ENCODE peak calls at places on chromosomes 4 and X, in nine cellular contexts. N, G, Q, L, W, R, J, Y and Z are unnamed samples.

GRCh38 chr4:1039493-1040343 is 28.3 kb downstream of the FGFRL1 start:
- DNase-seq in R (peak), L (peak), G (peak), Y (no peak), Q (peak), N (peak), W (no peak), J (no peak), Z (peak)

GRCh38 chr4:44861756-44862155 is 135.4 kb upstream of the GNPDA2 start:
- DNase-seq in Y (no peak), R (no peak), N (no peak), G (peak), L (no peak), W (no peak), Q (no peak), J (no peak), Z (no peak)

GRCh38 chr4:56786955-56787354 is 34.5 kb downstream of the SPINK2 start:
- DNase-seq in W (no peak), Q (peak), Y (no peak), N (peak), L (peak), J (no peak), R (peak), G (peak), Z (peak)

GRCh38 chr4:136442447-136442846 is 1089.8 kb downstream of the PCDH18 start:
- DNase-seq in N (no peak), G (no peak), W (no peak), R (no peak), J (no peak), Y (no peak), Q (no peak), L (no peak), Z (no peak)

GRCh38 chrX:24341795-24342194 is 18.6 kb upstream of the SUPT20HL1 start:
- DNase-seq in W (no peak), J (peak), Q (no peak), R (peak), N (peak), Y (no peak), G (peak), L (no peak), Z (no peak)

GRCh38 chr4:114364857-114365256 is 233.8 kb upstream of the UGT8 start:
- DNase-seq in R (peak), Q (peak), Y (no peak), L (no peak), N (peak), G (peak), J (peak), W (no peak), Z (no peak)

GRCh38 chr4:138890921-138891570 is 124.5 kb upstream of the NOCT start:
- DNase-seq in W (no peak), Y (no peak), Q (no peak), L (no peak), N (no peak), J (no peak), G (no peak), R (no peak), Z (no peak)

GRCh38 chr4:127203561-127204260 is 429.0 kb upstream of the INTU start:
- DNase-seq in Y (no peak), N (peak), L (no peak), W (no peak), J (peak), R (peak), Q (peak), G (peak), Z (no peak)

GRCh38 chr4:169159614-169160013 is 111.1 kb downstream of the SH3RF1 start:
- DNase-seq in Y (no peak), G (peak), J (peak), Q (peak), W (no peak), R (peak), N (peak), L (no peak), Z (no peak)

GRCh38 chr4:148442830-148443549 is 776 bp upstream of the NR3C2 start:
- DNase-seq in R (no peak), G (no peak), Y (no peak), J (no peak), N (peak), Q (peak), L (peak), W (peak), Z (no peak)

GRCh38 chr4:101033986-101034385 is 313.3 kb downstream of the PPP3CA start:
- DNase-seq in Q (no peak), N (no peak), J (no peak), R (no peak), W (no peak), G (no peak), Y (no peak), L (no peak), Z (no peak)

GRCh38 chr4:69878250-69878649 is 18.3 kb upstream of the SULT1E1 start:
- DNase-seq in Y (no peak), G (peak), J (no peak), Q (no peak), W (no peak), L (no peak), N (no peak), R (no peak), Z (no peak)

GRCh38 chr4:24980064-24980690 is 50.6 kb downstream of the LGI2 start:
- DNase-seq in Q (peak), L (peak), W (peak), R (peak), N (peak), G (peak), J (peak), Y (no peak), Z (peak)

GRCh38 chrX:102018208-102018607 is 86.4 kb upstream of the ZMAT1 start:
- DNase-seq in R (no peak), L (no peak), G (no peak), Q (no peak), W (no peak), Y (no peak), J (no peak), N (no peak), Z (no peak)

GRCh38 chr4:30863031-30863430 is 142.9 kb downstream of the PCDH7 start:
- DNase-seq in N (peak), Y (no peak), G (peak), W (no peak), R (peak), J (no peak), Q (peak), L (no peak), Z (no peak)

GRCh38 chr4:177667687-177668086 is 225.4 kb upstream of the AGA start:
- DNase-seq in N (no peak), W (no peak), Q (no peak), J (no peak), Y (no peak), G (no peak), L (no peak), R (no peak), Z (no peak)

GRCh38 chrX:19225906-19226305 is 103.6 kb upstream of the ADGRG2 start:
- DNase-seq in G (peak), W (no peak), J (no peak), Q (peak), Y (no peak), L (no peak), N (peak), R (peak), Z (peak)

GRCh38 chrX:72105436-72105835 is 26.3 kb downstream of the RTL5 start:
- DNase-seq in J (no peak), R (no peak), G (no peak), W (no peak), L (no peak), Y (no peak), Q (no peak), N (no peak), Z (no peak)

GRCh38 chrX:103397707-103398106 is 21.4 kb downstream of the BEX3 start:
- DNase-seq in L (no peak), Y (no peak), G (no peak), R (no peak), J (no peak), W (no peak), Q (no peak), N (no peak), Z (no peak)

GRCh38 chrX:14758029-14758491 is 114.8 kb downstream of the FANCB start:
- DNase-seq in R (no peak), G (no peak), Y (no peak), N (no peak), L (no peak), J (no peak), W (no peak), Q (no peak), Z (no peak)

GRCh38 chr4:129246850-129247542 is 151.0 kb downstream of the C4orf33 start:
- DNase-seq in R (no peak), Q (no peak), N (no peak), J (no peak), W (no peak), G (no peak), L (no peak), Y (no peak), Z (peak)

GRCh38 chrX:128800138-128800537 is 723.2 kb downstream of the SMARCA1 start:
- DNase-seq in Y (no peak), N (no peak), Q (no peak), J (no peak), G (no peak), L (no peak), W (no peak), R (no peak), Z (no peak)

GRCh38 chr4:14092741-14093140 is 465.2 kb upstream of the BOD1L1 start:
- DNase-seq in W (no peak), Q (no peak), J (no peak), L (no peak), R (no peak), G (no peak), N (no peak), Y (no peak), Z (no peak)

GRCh38 chr4:163048447-163048846 is 118.2 kb downstream of the NAF1 start:
- DNase-seq in W (no peak), L (no peak), Q (peak), G (peak), Y (no peak), R (peak), J (no peak), N (peak), Z (peak)

GRCh38 chrX:29662759-29663503 is 552.4 kb upstream of the MAGEB2 start:
- DNase-seq in J (peak), G (peak), N (peak), Q (peak), L (no peak), R (peak), Y (no peak), W (no peak), Z (peak)

GRCh38 chr4:128512767-128513322 is 225.2 kb upstream of the PGRMC2 start:
- DNase-seq in W (no peak), R (no peak), Q (peak), N (peak), L (no peak), G (peak), Y (no peak), J (no peak), Z (no peak)

GRCh38 chr4:127788517-127788916 is 6.4 kb downstream of the HSPA4L start:
- DNase-seq in R (no peak), L (no peak), G (peak), W (no peak), J (no peak), Q (no peak), Y (no peak), N (peak), Z (no peak)

GRCh38 chr4:117626664-117627063 is 407.6 kb upstream of the NDST3 start:
- DNase-seq in L (no peak), G (no peak), W (no peak), N (no peak), J (no peak), R (no peak), Y (no peak), Q (no peak), Z (no peak)

GRCh38 chrX:49073641-49074575 is at the start of gene PRAF2:
- DNase-seq in G (peak), W (peak), Y (peak), L (peak), Q (peak), R (peak), N (peak), J (peak), Z (peak)

GRCh38 chrX:122857734-122858133 is 326.3 kb upstream of the GRIA3 start:
- DNase-seq in R (no peak), G (no peak), L (no peak), N (no peak), W (no peak), Y (no peak), J (no peak), Q (no peak), Z (no peak)

GRCh38 chr4:164461901-164462300 is 292.0 kb upstream of the SMIM31 start:
- DNase-seq in R (no peak), L (no peak), G (no peak), N (no peak), Y (no peak), J (no peak), Q (no peak), W (no peak), Z (peak)

DNA sequence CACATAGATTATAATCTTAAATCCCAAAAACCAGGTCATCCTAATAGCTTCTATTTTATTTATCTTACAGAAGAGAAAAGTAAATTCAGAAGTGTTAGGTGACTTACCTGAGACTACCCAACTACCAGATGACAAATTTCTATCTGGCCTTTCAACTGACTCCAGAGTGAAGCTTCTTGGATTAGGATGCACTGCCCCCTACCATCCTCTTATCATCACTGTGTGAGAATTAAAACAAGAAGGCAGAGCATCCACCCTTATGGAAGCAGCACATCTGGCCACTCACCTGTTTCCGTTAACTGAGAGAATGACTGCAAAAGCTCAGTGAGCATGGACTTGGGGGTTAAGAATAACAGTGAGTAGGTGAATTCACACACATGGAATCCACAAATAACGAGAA is 502.6 kb upstream of the TECRL start:
- DNase-seq in J (no peak), R (no peak), Y (no peak), G (no peak), L (no peak), W (no peak), Q (no peak), N (no peak), Z (no peak)
- TF ChIP-seq CTCF in J (no peak), R (no peak), Y (no peak), G (no peak), L (no peak), W (no peak), Q (no peak), N (no peak), Z (no peak)

GRCh38 chrX:39985551-39985950 is 112.2 kb downstream of the BCOR start:
- DNase-seq in G (no peak), R (no peak), W (no peak), N (no peak), J (no peak), Y (no peak), L (no peak), Q (no peak), Z (no peak)

GRCh38 chrX:39985116-39985515 is 112.6 kb downstream of the BCOR start:
- DNase-seq in W (no peak), J (no peak), G (no peak), R (no peak), Q (no peak), N (no peak), Y (no peak), L (no peak), Z (no peak)

GRCh38 chrX:39982927-39983326 is 114.8 kb downstream of the BCOR start:
- DNase-seq in Y (no peak), R (no peak), G (no peak), Q (no peak), N (no peak), W (no peak), J (no peak), L (no peak), Z (no peak)

GRCh38 chrX:39983715-39984114 is 114.0 kb downstream of the BCOR start:
- DNase-seq in Y (no peak), J (no peak), W (no peak), Q (peak), R (peak), G (peak), L (no peak), N (no peak), Z (no peak)

DNA sequence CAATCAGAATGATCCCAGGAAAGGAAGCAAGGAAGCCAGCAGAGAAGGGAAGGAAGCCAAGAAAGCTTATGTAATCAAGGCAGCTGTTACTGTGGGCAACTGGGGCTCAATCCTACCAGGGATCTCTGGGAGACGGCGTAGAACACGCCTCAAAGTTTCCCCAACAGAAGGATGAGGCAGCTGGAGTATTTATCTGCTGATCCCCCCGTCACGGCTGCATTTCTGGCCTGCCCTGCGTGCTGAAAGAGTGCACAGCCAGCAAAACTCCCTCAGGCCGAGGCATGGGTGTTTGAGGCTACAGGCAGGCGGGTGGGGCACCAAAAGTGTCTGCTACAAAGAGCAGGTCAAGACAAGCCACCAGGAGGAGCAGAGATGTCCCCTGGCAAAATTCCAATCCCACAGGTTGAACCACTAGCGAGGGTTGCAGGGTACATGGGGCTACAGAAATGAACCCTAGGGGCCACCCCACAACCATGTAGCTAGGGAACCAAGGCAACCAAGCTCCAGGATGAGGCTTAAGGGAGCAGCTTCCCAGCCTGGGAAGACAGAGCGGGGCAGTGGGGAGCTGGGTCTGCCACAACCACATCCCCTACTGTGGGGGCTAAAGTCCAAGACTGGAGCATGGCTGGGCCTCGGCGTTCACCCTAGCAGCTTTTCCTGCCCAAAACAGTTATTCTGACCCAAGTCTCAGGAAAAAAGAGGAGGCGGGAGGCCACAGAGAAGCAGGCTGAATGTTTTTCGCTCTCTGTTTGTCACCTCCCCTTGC is 113.4 kb downstream of the BCOR start:
- DNase-seq in Y (no peak), N (peak), G (peak), W (no peak), J (no peak), R (peak), L (no peak), Q (peak), Z (peak)
- TF ChIP-seq CTCF in Y (no peak), N (no peak), G (no peak), W (no peak), J (no peak), R (no peak), L (no peak), Q (no peak), Z (no peak)

DNA sequence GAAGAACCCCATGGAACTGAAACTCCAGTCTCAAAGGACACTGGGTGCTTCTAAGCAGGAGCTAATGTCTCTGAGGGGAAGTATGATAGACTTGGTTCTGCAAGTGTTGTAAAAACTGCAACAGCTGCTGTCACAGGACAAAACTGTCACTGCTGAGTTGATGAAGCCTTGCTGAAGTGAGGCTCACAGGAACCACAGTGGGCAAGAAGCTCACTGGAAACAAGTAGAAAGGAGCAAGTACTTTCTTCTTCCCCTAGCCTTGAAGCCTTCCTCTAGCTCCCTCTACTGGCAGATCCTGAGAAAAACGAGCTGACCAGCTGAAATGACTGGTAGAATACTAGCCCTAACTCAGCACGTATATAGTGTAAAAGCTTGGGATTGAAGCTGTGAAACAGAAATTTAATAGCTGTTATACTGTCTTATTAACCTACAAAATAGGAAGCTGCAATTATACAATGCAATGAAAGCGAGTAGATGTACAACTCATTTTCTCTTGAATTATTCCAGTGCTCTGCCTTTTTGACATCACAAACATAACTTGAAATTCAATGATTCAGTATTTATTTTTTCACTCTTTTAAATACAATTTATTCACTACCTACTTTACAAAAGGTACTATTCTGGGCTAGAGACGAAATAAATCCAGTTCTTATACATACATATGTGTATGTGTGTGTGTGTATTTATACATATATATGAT is 91.4 kb downstream of the GABRB1 start:
- DNase-seq in L (no peak), Y (no peak), N (peak), Q (peak), W (peak), R (peak), G (peak), J (no peak), Z (peak)
- TF ChIP-seq CTCF in L (peak), Y (peak), N (peak), Q (peak), W (no peak), R (peak), G (peak), J (peak), Z (peak)

GRCh38 chr4:60020389-60020788 is 1179.7 kb upstream of the ADGRL3 start:
- DNase-seq in G (no peak), W (no peak), Q (no peak), R (no peak), Y (no peak), L (no peak), J (no peak), N (no peak), Z (no peak)

GRCh38 chr4:60013458-60013857 is 1186.7 kb upstream of the ADGRL3 start:
- DNase-seq in G (no peak), J (no peak), W (no peak), Y (no peak), L (no peak), N (no peak), R (no peak), Q (no peak), Z (no peak)

GRCh38 chr4:60019946-60020345 is 1180.2 kb upstream of the ADGRL3 start:
- DNase-seq in J (no peak), G (no peak), Q (no peak), L (no peak), W (no peak), Y (no peak), N (no peak), R (no peak), Z (no peak)

DNA sequence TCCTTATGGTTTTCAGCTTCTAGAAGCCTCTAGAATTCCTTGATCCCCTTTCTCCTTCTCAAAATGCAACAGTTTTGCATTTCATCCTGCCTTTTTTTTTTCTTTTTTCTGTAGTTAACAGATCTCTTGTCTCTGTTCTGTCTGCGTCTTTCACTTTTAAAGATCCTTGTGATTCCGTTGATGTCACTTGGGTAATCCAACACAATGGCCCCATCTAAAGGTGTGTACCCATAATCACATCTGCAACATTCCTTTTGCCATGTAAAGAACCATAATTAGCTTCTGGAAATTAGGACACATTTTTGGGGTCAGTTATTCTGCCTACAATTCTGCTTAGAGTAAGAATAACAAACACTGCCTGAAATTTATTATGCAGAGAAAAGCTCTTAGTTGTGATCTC is 1180.9 kb upstream of the ADGRL3 start:
- DNase-seq in L (no peak), Q (no peak), N (no peak), Y (no peak), G (no peak), R (no peak), W (no peak), J (no peak), Z (no peak)
- TF ChIP-seq CTCF in L (no peak), Q (no peak), N (no peak), Y (no peak), G (no peak), R (no peak), W (no peak), J (no peak), Z (no peak)

GRCh38 chrX:148542481-148543255 is 42.3 kb downstream of the AFF2 start:
- DNase-seq in N (no peak), G (no peak), J (no peak), W (no peak), L (no peak), Y (no peak), Q (no peak), R (no peak), Z (no peak)
- TF ChIP-seq CTCF in N (no peak), G (no peak), J (no peak), W (no peak), L (no peak), Y (no peak), Q (no peak), R (no peak), Z (no peak)

GRCh38 chrX:53445977-53446376 is 11.8 kb upstream of the HSD17B10 start:
- DNase-seq in J (no peak), N (peak), G (peak), Q (peak), L (peak), W (no peak), R (peak), Y (no peak), Z (peak)
- TF ChIP-seq CTCF in J (peak), N (peak), G (peak), Q (peak), L (peak), W (no peak), R (peak), Y (peak), Z (peak)

GRCh38 chr4:180947421-180947820 is 1295.8 kb upstream of the TENM3 start:
- DNase-seq in W (no peak), N (peak), G (peak), J (no peak), R (peak), Y (no peak), L (no peak), Q (peak), Z (peak)
- TF ChIP-seq CTCF in W (no peak), N (peak), G (no peak), J (no peak), R (peak), Y (no peak), L (no peak), Q (peak), Z (peak)